ENCODE peak calls at places on chromosomes 13 and 19, in seven cellular contexts. One of them, this sample, is unnamed.

GRCh38 chr13:65907656-65908441 is 1322.3 kb downstream of the PCDH9 start:
- DNase-seq in stimulated activated CD4-positive, alpha-beta T cell treated with anti-CD3 and anti-CD28 coated beads, Interleukin-1b, Interleukin-23, amount 100 ng/mL, for 48 hours: no peak
- DNase-seq in left ventricle myocardium inferior: no peak
- DNase-seq in activated CD8-positive, alpha-beta memory T cell treated with anti-CD3 and anti-CD28 coated beads for 1 hour: no peak
- DNase-seq in ovary: no peak
- DNase-seq in neural progenitor cell: no peak
- DNase-seq in astrocyte of the spinal cord: peak
- DNase-seq in this sample: no peak

GRCh38 chr13:99871249-99871898 is 100.2 kb downstream of the ZIC5 start:
- DNase-seq in stimulated activated CD4-positive, alpha-beta T cell treated with anti-CD3 and anti-CD28 coated beads, Interleukin-1b, Interleukin-23, amount 100 ng/mL, for 48 hours: no peak
- DNase-seq in left ventricle myocardium inferior: no peak
- DNase-seq in activated CD8-positive, alpha-beta memory T cell treated with anti-CD3 and anti-CD28 coated beads for 1 hour: no peak
- DNase-seq in ovary: no peak
- DNase-seq in neural progenitor cell: no peak
- DNase-seq in astrocyte of the spinal cord: no peak
- DNase-seq in this sample: no peak

GRCh38 chr19:32971012-32971595 is 654 bp downstream of the CEP89 start:
- DNase-seq in stimulated activated CD4-positive, alpha-beta T cell treated with anti-CD3 and anti-CD28 coated beads, Interleukin-1b, Interleukin-23, amount 100 ng/mL, for 48 hours: no peak
- DNase-seq in left ventricle myocardium inferior: no peak
- DNase-seq in activated CD8-positive, alpha-beta memory T cell treated with anti-CD3 and anti-CD28 coated beads for 1 hour: no peak
- DNase-seq in ovary: no peak
- DNase-seq in neural progenitor cell: no peak
- DNase-seq in astrocyte of the spinal cord: no peak
- DNase-seq in this sample: no peak

GRCh38 chr13:50587122-50587521 is 256.4 kb downstream of the DLEU7 start:
- DNase-seq in stimulated activated CD4-positive, alpha-beta T cell treated with anti-CD3 and anti-CD28 coated beads, Interleukin-1b, Interleukin-23, amount 100 ng/mL, for 48 hours: no peak
- DNase-seq in left ventricle myocardium inferior: no peak
- DNase-seq in activated CD8-positive, alpha-beta memory T cell treated with anti-CD3 and anti-CD28 coated beads for 1 hour: no peak
- DNase-seq in ovary: no peak
- DNase-seq in neural progenitor cell: no peak
- DNase-seq in astrocyte of the spinal cord: no peak
- DNase-seq in this sample: no peak

GRCh38 chr13:61255035-61255796 is 160.4 kb downstream of the PCDH20 start:
- DNase-seq in stimulated activated CD4-positive, alpha-beta T cell treated with anti-CD3 and anti-CD28 coated beads, Interleukin-1b, Interleukin-23, amount 100 ng/mL, for 48 hours: no peak
- DNase-seq in left ventricle myocardium inferior: no peak
- DNase-seq in activated CD8-positive, alpha-beta memory T cell treated with anti-CD3 and anti-CD28 coated beads for 1 hour: no peak
- DNase-seq in ovary: no peak
- DNase-seq in neural progenitor cell: peak
- DNase-seq in astrocyte of the spinal cord: peak
- DNase-seq in this sample: no peak

GRCh38 chr13:112229992-112230872 is 145.9 kb upstream of the SPACA7 start:
- DNase-seq in stimulated activated CD4-positive, alpha-beta T cell treated with anti-CD3 and anti-CD28 coated beads, Interleukin-1b, Interleukin-23, amount 100 ng/mL, for 48 hours: no peak
- DNase-seq in left ventricle myocardium inferior: no peak
- DNase-seq in activated CD8-positive, alpha-beta memory T cell treated with anti-CD3 and anti-CD28 coated beads for 1 hour: no peak
- DNase-seq in ovary: no peak
- DNase-seq in neural progenitor cell: no peak
- DNase-seq in astrocyte of the spinal cord: no peak
- DNase-seq in this sample: peak

GRCh38 chr13:23889598-23890224 is 511 bp upstream of the MIPEP start:
- DNase-seq in stimulated activated CD4-positive, alpha-beta T cell treated with anti-CD3 and anti-CD28 coated beads, Interleukin-1b, Interleukin-23, amount 100 ng/mL, for 48 hours: no peak
- DNase-seq in left ventricle myocardium inferior: no peak
- DNase-seq in activated CD8-positive, alpha-beta memory T cell treated with anti-CD3 and anti-CD28 coated beads for 1 hour: no peak
- DNase-seq in ovary: no peak
- DNase-seq in neural progenitor cell: peak
- DNase-seq in astrocyte of the spinal cord: no peak
- DNase-seq in this sample: no peak

GRCh38 chr19:8392017-8392591 is 1.9 kb downstream of the RAB11B start:
- DNase-seq in stimulated activated CD4-positive, alpha-beta T cell treated with anti-CD3 and anti-CD28 coated beads, Interleukin-1b, Interleukin-23, amount 100 ng/mL, for 48 hours: no peak
- DNase-seq in left ventricle myocardium inferior: peak
- DNase-seq in activated CD8-positive, alpha-beta memory T cell treated with anti-CD3 and anti-CD28 coated beads for 1 hour: no peak
- DNase-seq in ovary: peak
- DNase-seq in neural progenitor cell: no peak
- DNase-seq in astrocyte of the spinal cord: no peak
- DNase-seq in this sample: no peak

GRCh38 chr19:32336259-32337111 is 8.9 kb upstream of the ZNF507 start:
- DNase-seq in stimulated activated CD4-positive, alpha-beta T cell treated with anti-CD3 and anti-CD28 coated beads, Interleukin-1b, Interleukin-23, amount 100 ng/mL, for 48 hours: no peak
- DNase-seq in left ventricle myocardium inferior: peak
- DNase-seq in activated CD8-positive, alpha-beta memory T cell treated with anti-CD3 and anti-CD28 coated beads for 1 hour: no peak
- DNase-seq in ovary: no peak
- DNase-seq in neural progenitor cell: no peak
- DNase-seq in astrocyte of the spinal cord: peak
- DNase-seq in this sample: no peak

GRCh38 chr19:46913852-46914430 is 53.1 kb downstream of the ARHGAP35 start:
- DNase-seq in stimulated activated CD4-positive, alpha-beta T cell treated with anti-CD3 and anti-CD28 coated beads, Interleukin-1b, Interleukin-23, amount 100 ng/mL, for 48 hours: no peak
- DNase-seq in left ventricle myocardium inferior: no peak
- DNase-seq in activated CD8-positive, alpha-beta memory T cell treated with anti-CD3 and anti-CD28 coated beads for 1 hour: no peak
- DNase-seq in ovary: no peak
- DNase-seq in neural progenitor cell: no peak
- DNase-seq in astrocyte of the spinal cord: peak
- DNase-seq in this sample: no peak

GRCh38 chr19:11023635-11024168 is 62.9 kb downstream of the SMARCA4 start:
- DNase-seq in stimulated activated CD4-positive, alpha-beta T cell treated with anti-CD3 and anti-CD28 coated beads, Interleukin-1b, Interleukin-23, amount 100 ng/mL, for 48 hours: no peak
- DNase-seq in left ventricle myocardium inferior: no peak
- DNase-seq in activated CD8-positive, alpha-beta memory T cell treated with anti-CD3 and anti-CD28 coated beads for 1 hour: no peak
- DNase-seq in ovary: no peak
- DNase-seq in neural progenitor cell: no peak
- DNase-seq in astrocyte of the spinal cord: no peak
- DNase-seq in this sample: no peak

This sample was measured in tibial artery.